ENCODE peak calls at places on chromosome 4, in five cellular contexts. One of them, this sample, is unnamed.

GRCh38 chr4:144683516-144683915 is 37.6 kb downstream of the HHIP start:
- DNase-seq in HCT116: no peak
- DNase-seq in uterus: no peak
- DNase-seq in Peyer's patch: no peak
- DNase-seq in neural progenitor cell: no peak
- DNase-seq in this sample: no peak

GRCh38 chr4:83582289-83582756 is 46.4 kb downstream of the GPAT3 start:
- DNase-seq in HCT116: no peak
- DNase-seq in uterus: peak; percentile 17
- DNase-seq in Peyer's patch: peak; percentile 55
- DNase-seq in neural progenitor cell: no peak
- DNase-seq in this sample: peak; percentile 67

GRCh38 chr4:81685105-81685504 is 213.4 kb upstream of the RASGEF1B start:
- DNase-seq in HCT116: no peak
- DNase-seq in uterus: no peak
- DNase-seq in Peyer's patch: no peak
- DNase-seq in neural progenitor cell: no peak
- DNase-seq in this sample: no peak

GRCh38 chr4:186400676-186401075 is 134.7 kb downstream of the F11 start:
- DNase-seq in HCT116: no peak
- DNase-seq in uterus: no peak
- DNase-seq in Peyer's patch: no peak
- DNase-seq in neural progenitor cell: no peak
- DNase-seq in this sample: no peak

GRCh38 chr4:84070293-84070692 is 428.8 kb downstream of the NKX6-1 start:
- DNase-seq in HCT116: no peak
- DNase-seq in uterus: no peak
- DNase-seq in Peyer's patch: no peak
- DNase-seq in neural progenitor cell: peak; percentile 63
- DNase-seq in this sample: no peak

GRCh38 chr4:1040344-1041146 is 29.1 kb downstream of the FGFRL1 start:
- DNase-seq in HCT116: no peak
- DNase-seq in uterus: no peak
- DNase-seq in Peyer's patch: no peak
- DNase-seq in neural progenitor cell: no peak
- DNase-seq in this sample: no peak

GRCh38 chr4:33494150-33494549 is 2750.2 kb downstream of the ARAP2 start:
- DNase-seq in HCT116: no peak
- DNase-seq in uterus: no peak
- DNase-seq in Peyer's patch: no peak
- DNase-seq in neural progenitor cell: no peak
- DNase-seq in this sample: peak; percentile 55

GRCh38 chr4:22356996-22357596 is 158.8 kb downstream of the ADGRA3 start:
- DNase-seq in HCT116: no peak
- DNase-seq in uterus: no peak
- DNase-seq in Peyer's patch: no peak
- DNase-seq in neural progenitor cell: no peak
- DNase-seq in this sample: peak; percentile 45

GRCh38 chr4:78862314-78862737 is 76.9 kb downstream of the PAQR3 start:
- DNase-seq in HCT116: no peak
- DNase-seq in uterus: no peak
- DNase-seq in Peyer's patch: no peak
- DNase-seq in neural progenitor cell: no peak
- DNase-seq in this sample: no peak

GRCh38 chr4:792729-793108 is 33.2 kb downstream of the CPLX1 start:
- DNase-seq in HCT116: no peak
- DNase-seq in uterus: no peak
- DNase-seq in Peyer's patch: no peak
- DNase-seq in neural progenitor cell: no peak
- DNase-seq in this sample: no peak

GRCh38 chr4:24118031-24118430 is 228.2 kb upstream of the PPARGC1A start:
- DNase-seq in HCT116: no peak
- DNase-seq in uterus: no peak
- DNase-seq in Peyer's patch: no peak
- DNase-seq in neural progenitor cell: no peak
- DNase-seq in this sample: no peak

GRCh38 chr4:122992111-122992510 is 69.7 kb upstream of the NUDT6 start:
- DNase-seq in HCT116: no peak
- DNase-seq in uterus: no peak
- DNase-seq in Peyer's patch: no peak
- DNase-seq in neural progenitor cell: no peak
- DNase-seq in this sample: no peak

GRCh38 chr4:2400841-2401609 is 17.4 kb downstream of the ZFYVE28 start:
- DNase-seq in HCT116: no peak
- DNase-seq in uterus: no peak
- DNase-seq in Peyer's patch: peak; percentile 46
- DNase-seq in neural progenitor cell: no peak
- DNase-seq in this sample: no peak

GRCh38 chr4:37685726-37686372 is 327 bp downstream of the RELL1 start:
- DNase-seq in HCT116: no peak
- DNase-seq in uterus: no peak
- DNase-seq in Peyer's patch: peak; percentile 79
- DNase-seq in neural progenitor cell: peak; percentile 77
- DNase-seq in this sample: peak; percentile 66

GRCh38 chr4:31655328-31655727 is 935.2 kb downstream of the PCDH7 start:
- DNase-seq in HCT116: no peak
- DNase-seq in uterus: no peak
- DNase-seq in Peyer's patch: no peak
- DNase-seq in neural progenitor cell: no peak
- DNase-seq in this sample: peak; percentile 25

GRCh38 chr4:164368894-164369293 is 385.0 kb upstream of the SMIM31 start:
- DNase-seq in HCT116: no peak
- DNase-seq in uterus: no peak
- DNase-seq in Peyer's patch: no peak
- DNase-seq in neural progenitor cell: no peak
- DNase-seq in this sample: no peak

GRCh38 chr4:110287130-110287529 is 88.7 kb upstream of the ELOVL6 start:
- DNase-seq in HCT116: peak; percentile 44
- DNase-seq in uterus: no peak
- DNase-seq in Peyer's patch: no peak
- DNase-seq in neural progenitor cell: no peak
- DNase-seq in this sample: peak; percentile 76

GRCh38 chr4:173801876-173802713 is 272.1 kb upstream of the HAND2 start:
- DNase-seq in HCT116: no peak
- DNase-seq in uterus: no peak
- DNase-seq in Peyer's patch: no peak
- DNase-seq in neural progenitor cell: peak; percentile 28
- DNase-seq in this sample: no peak

GRCh38 chr4:159593651-159594050 is 490.8 kb downstream of the RAPGEF2 start:
- DNase-seq in HCT116: no peak
- DNase-seq in uterus: no peak
- DNase-seq in Peyer's patch: no peak
- DNase-seq in neural progenitor cell: no peak
- DNase-seq in this sample: no peak

GRCh38 chr4:151768835-151769234 is 8.0 kb upstream of the GATB start:
- DNase-seq in HCT116: no peak
- DNase-seq in uterus: no peak
- DNase-seq in Peyer's patch: no peak
- DNase-seq in neural progenitor cell: no peak
- DNase-seq in this sample: no peak

GRCh38 chr4:184358521-184359232 is 115.7 kb downstream of the IRF2 start:
- DNase-seq in HCT116: no peak
- DNase-seq in uterus: no peak
- DNase-seq in Peyer's patch: no peak
- DNase-seq in neural progenitor cell: no peak
- DNase-seq in this sample: no peak

GRCh38 chr4:145939241-145939640 is 618 bp upstream of the ZNF827 start:
- DNase-seq in HCT116: no peak
- DNase-seq in uterus: no peak
- DNase-seq in Peyer's patch: no peak
- DNase-seq in neural progenitor cell: no peak
- DNase-seq in this sample: peak; percentile 7

GRCh38 chr4:77052352-77052751 is 23.4 kb downstream of the CCNI start:
- DNase-seq in HCT116: peak; percentile 48
- DNase-seq in uterus: no peak
- DNase-seq in Peyer's patch: peak; percentile 70
- DNase-seq in neural progenitor cell: peak; percentile 79
- DNase-seq in this sample: peak; percentile 53

GRCh38 chr4:7971159-7971631 is 31.5 kb upstream of the AFAP1 start:
- DNase-seq in HCT116: no peak
- DNase-seq in uterus: no peak
- DNase-seq in Peyer's patch: no peak
- DNase-seq in neural progenitor cell: no peak
- DNase-seq in this sample: no peak
- H3K4me1 ChIP-seq in HCT116: peaks cover 51% of the 10 kb centered on the region
- H3K4me1 ChIP-seq in uterus: peaks cover 4% of the 10 kb centered on the region
- H3K4me1 ChIP-seq in Peyer's patch: peaks cover 7% of the 10 kb centered on the region
- H3K4me1 ChIP-seq in neural progenitor cell: peaks cover 2% of the 10 kb centered on the region
- H3K4me1 ChIP-seq in this sample: peaks cover 18% of the 10 kb centered on the region

GRCh38 chr4:54217642-54218486 is 11.2 kb upstream of the PDGFRA start:
- DNase-seq in HCT116: peak; percentile 71
- DNase-seq in uterus: peak; percentile 85
- DNase-seq in Peyer's patch: peak; percentile 65
- DNase-seq in neural progenitor cell: peak; percentile 88
- DNase-seq in this sample: peak; percentile 91
- H3K4me3 ChIP-seq in HCT116: peak overlapping the region; percentile 50
- H3K4me3 ChIP-seq in uterus: peak overlapping the region; percentile 21
- H3K4me3 ChIP-seq in Peyer's patch: no peak overlapping the region
- H3K4me3 ChIP-seq in neural progenitor cell: peak overlapping the region; percentile 41
- H3K4me3 ChIP-seq in this sample: peak overlapping the region; percentile 27

DNA sequence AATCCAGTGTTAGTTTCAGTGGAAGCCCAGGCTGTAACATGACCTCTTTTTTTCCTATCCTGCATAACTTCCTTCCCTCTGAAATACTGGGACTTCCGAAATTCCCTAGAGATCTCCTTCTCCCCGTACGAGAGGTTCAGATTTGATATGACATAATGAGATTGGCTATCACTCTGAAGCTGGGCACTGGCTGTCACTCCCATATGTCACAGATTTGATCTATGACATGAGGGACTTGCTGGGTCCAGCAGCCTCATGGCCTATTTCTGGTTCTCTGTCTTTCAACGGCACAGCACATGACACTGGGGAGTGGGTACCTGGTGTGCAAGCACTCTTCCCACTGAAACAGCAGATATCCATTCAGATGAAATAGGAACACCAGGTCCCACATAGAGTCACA is 36.7 kb downstream of the PF4 start:
- DNase-seq in HCT116: no peak
- DNase-seq in uterus: no peak
- DNase-seq in Peyer's patch: no peak
- DNase-seq in neural progenitor cell: no peak
- DNase-seq in this sample: no peak
- H3K27me3 ChIP-seq in HCT116: no peaks in the 10 kb centered on the region
- H3K27me3 ChIP-seq in uterus: peaks cover 7% of the 10 kb centered on the region
- H3K27me3 ChIP-seq in Peyer's patch: no peaks in the 10 kb centered on the region
- H3K27me3 ChIP-seq in neural progenitor cell: peaks cover 83% of the 10 kb centered on the region
- H3K27me3 ChIP-seq in this sample: peaks cover 46% of the 10 kb centered on the region

DNA sequence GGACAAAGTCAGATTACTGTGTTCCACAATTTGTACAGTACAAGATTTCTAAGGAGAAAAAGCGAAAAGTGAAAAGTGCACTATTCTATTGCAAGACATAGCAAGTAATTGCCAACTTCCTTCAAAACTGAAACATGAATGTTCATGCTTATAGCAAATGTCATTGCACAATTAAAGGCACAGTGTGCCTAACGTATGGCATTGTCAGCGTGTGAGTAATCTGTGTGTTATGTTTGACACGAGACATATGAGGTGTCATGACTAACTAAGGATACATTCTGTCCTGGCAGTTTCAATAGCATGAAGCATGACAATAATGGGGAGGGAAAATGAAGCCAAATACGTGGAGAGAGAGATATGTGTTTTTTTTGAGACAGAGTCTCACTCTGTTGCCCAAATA is 33.6 kb upstream of the TBC1D9 start:
- DNase-seq in HCT116: no peak
- DNase-seq in uterus: no peak
- DNase-seq in Peyer's patch: no peak
- DNase-seq in neural progenitor cell: no peak
- DNase-seq in this sample: peak; percentile 65
- H3K4me1 ChIP-seq in HCT116: no peaks in the 10 kb centered on the region
- H3K4me1 ChIP-seq in uterus: no peaks in the 10 kb centered on the region
- H3K4me1 ChIP-seq in Peyer's patch: no peaks in the 10 kb centered on the region
- H3K4me1 ChIP-seq in neural progenitor cell: peaks cover 7% of the 10 kb centered on the region
- H3K4me1 ChIP-seq in this sample: peaks cover 11% of the 10 kb centered on the region

DNA sequence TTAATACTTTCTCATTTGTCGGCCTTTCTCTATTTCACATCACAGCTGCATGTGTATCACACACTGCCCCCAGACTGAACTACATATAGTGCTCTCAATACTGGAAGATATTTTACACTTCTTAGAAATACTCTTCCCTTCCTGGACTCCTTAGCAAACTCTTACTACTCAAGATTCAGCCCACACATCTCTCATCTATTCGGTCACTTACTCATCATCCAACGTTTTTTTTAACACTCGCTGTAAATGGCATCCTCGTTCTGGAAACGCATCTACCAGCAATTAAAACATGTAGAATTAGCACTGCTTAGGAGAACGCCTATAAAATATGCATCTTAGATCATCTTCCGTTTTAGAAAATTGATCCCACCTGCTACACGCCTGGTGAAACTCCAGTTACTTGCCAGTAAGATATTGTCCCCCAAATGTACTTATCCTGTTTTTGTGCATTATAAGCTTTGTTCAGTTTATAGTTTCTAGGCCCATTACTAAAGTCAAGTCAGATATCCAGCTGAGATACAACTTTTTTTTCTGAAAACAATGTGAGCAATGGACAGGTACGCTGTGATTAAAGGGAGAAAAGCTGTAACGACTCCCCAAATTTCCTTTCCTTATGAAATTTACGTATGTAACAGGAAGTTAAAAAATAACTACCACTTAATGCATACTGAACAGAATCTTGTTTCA is 1.0 kb downstream of the LRP2BP start:
- DNase-seq in HCT116: no peak
- DNase-seq in uterus: no peak
- DNase-seq in Peyer's patch: no peak
- DNase-seq in neural progenitor cell: no peak
- DNase-seq in this sample: no peak
- H3K4me3 ChIP-seq in HCT116: peak overlapping the region; percentile 57
- H3K4me3 ChIP-seq in uterus: peak overlapping the region; percentile 92
- H3K4me3 ChIP-seq in Peyer's patch: peak overlapping the region; percentile 50
- H3K4me3 ChIP-seq in neural progenitor cell: no peak overlapping the region
- H3K4me3 ChIP-seq in this sample: peak overlapping the region; percentile 53

DNA sequence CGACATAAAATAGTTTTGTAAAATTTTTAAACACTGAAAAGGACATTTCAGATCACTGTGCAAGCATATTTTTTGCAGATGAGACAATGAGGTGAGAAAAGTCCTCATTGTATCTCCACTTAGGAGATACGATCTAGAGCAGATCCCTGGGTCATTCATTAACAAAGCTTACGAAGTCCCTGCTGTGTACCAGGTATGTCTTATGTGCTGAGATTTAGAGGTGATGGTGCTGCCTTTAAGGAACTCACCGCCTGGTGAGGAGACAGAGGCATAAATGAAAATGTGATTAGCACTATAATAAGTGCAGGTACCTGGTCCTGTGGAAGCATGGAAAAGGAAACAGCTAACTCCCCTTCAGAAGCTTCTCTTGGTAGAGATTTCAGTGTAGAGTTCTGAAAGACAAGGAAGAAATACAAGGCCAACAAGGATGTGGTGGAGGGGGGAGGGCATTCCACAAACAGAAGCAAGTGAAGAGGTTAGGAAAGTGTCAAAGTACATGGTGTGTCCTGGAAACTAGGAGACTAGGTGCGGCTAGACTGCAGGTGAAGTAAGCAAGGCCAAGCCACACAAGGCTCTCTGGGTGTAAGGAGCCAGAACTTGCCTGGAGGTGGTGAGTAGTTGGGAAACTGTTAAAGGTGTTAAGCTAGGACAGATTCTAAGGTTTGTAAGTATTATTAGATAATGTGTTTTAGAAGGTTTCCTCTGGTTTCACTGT is 1.5 kb upstream of the NDNF start:
- DNase-seq in HCT116: no peak
- DNase-seq in uterus: no peak
- DNase-seq in Peyer's patch: no peak
- DNase-seq in neural progenitor cell: no peak
- DNase-seq in this sample: no peak
- H3K27me3 ChIP-seq in HCT116: peaks cover 5% of the 10 kb centered on the region
- H3K27me3 ChIP-seq in uterus: no peaks in the 10 kb centered on the region
- H3K27me3 ChIP-seq in Peyer's patch: peaks cover 15% of the 10 kb centered on the region
- H3K27me3 ChIP-seq in neural progenitor cell: peaks cover 60% of the 10 kb centered on the region
- H3K27me3 ChIP-seq in this sample: peaks cover 5% of the 10 kb centered on the region

This sample was measured in cardiac muscle cell.